ENCODE peak calls at places on chromosomes 1 and 21, in ten cellular contexts. K is heart right ventricle; B is pancreas; H is BJ; I is mucosa of descending colon; F is PC-3; P is CD8-positive, alpha-beta memory T cell; G is right lobe of liver; M is SJSA1; C is colonic mucosa. Y is an unnamed sample.

GRCh38 chr21:40511976-40512375 is 335.0 kb downstream of the DSCAM start:
- DNase-seq in G (no peak), P (no peak), F (peak), K (no peak), I (no peak), B (no peak), M (no peak), C (no peak), H (no peak), Y (no peak)

GRCh38 chr1:153963850-153964331 is 554 bp upstream of the SLC39A1 start:
- DNase-seq in B (peak), I (peak), H (no peak), M (peak), P (no peak), K (no peak), G (peak), F (peak), C (peak), Y (peak)

GRCh38 chr1:94698759-94699502 is 121.2 kb upstream of the SLC44A3 start:
- DNase-seq in H (peak), M (no peak), C (no peak), K (no peak), F (peak), G (no peak), B (no peak), I (no peak), P (no peak), Y (no peak)

GRCh38 chr1:241551759-241552638 is 19.8 kb downstream of the KMO start:
- DNase-seq in H (no peak), G (peak), F (no peak), M (no peak), I (peak), C (no peak), B (no peak), K (no peak), P (no peak), Y (no peak)

GRCh38 chr1:12069616-12070244 is 6.6 kb downstream of the TNFRSF8 start:
- DNase-seq in B (no peak), H (no peak), F (no peak), M (no peak), P (no peak), I (no peak), C (no peak), G (no peak), K (no peak), Y (no peak)

GRCh38 chr1:65423884-65424655 is 3.6 kb downstream of the LEPR start:
- DNase-seq in F (peak), P (no peak), K (no peak), G (no peak), B (no peak), H (peak), C (no peak), I (no peak), M (no peak), Y (no peak)

GRCh38 chr1:87473203-87473661 is 144.6 kb downstream of the LMO4 start:
- DNase-seq in C (no peak), G (no peak), I (no peak), K (no peak), M (no peak), H (no peak), F (peak), B (no peak), P (no peak), Y (no peak)

GRCh38 chr1:29539971-29540370 is 303.6 kb downstream of the PTPRU start:
- DNase-seq in K (no peak), B (peak), I (no peak), H (no peak), P (no peak), M (no peak), F (no peak), G (no peak), C (no peak), Y (no peak)

GRCh38 chr1:48644950-48645605 is 131.6 kb downstream of the BEND5 start:
- DNase-seq in G (no peak), F (no peak), C (no peak), P (no peak), B (no peak), M (no peak), H (no peak), K (no peak), I (no peak), Y (no peak)

GRCh38 chr1:109627692-109628399 is 8.2 kb downstream of the AMPD2 start:
- DNase-seq in B (no peak), F (no peak), K (no peak), C (no peak), P (no peak), H (no peak), I (no peak), M (no peak), G (no peak), Y (no peak)

GRCh38 chr1:91651671-91652071 is 151.0 kb downstream of the CDC7 start:
- DNase-seq in C (peak), P (no peak), G (no peak), H (peak), I (peak), K (peak), B (no peak), M (no peak), F (peak), Y (no peak)

GRCh38 chr1:29802181-29803068 is 566.1 kb downstream of the PTPRU start:
- DNase-seq in K (no peak), G (no peak), B (no peak), H (no peak), I (no peak), P (no peak), M (no peak), F (no peak), C (no peak), Y (no peak)

GRCh38 chr1:3318329-3318728 is 136.1 kb upstream of the ARHGEF16 start:
- DNase-seq in M (no peak), G (no peak), F (no peak), B (no peak), C (no peak), P (no peak), H (no peak), K (no peak), I (no peak), Y (no peak)

GRCh38 chr1:147919881-147920280 is 8.3 kb upstream of the GPR89B start:
- DNase-seq in F (peak), M (no peak), B (no peak), H (no peak), G (no peak), I (no peak), K (no peak), C (no peak), P (no peak), Y (no peak)

GRCh38 chr1:223639333-223639749 is 26.2 kb downstream of the CAPN8 start:
- DNase-seq in I (no peak), H (no peak), P (no peak), G (no peak), B (no peak), M (no peak), K (no peak), F (peak), C (peak), Y (no peak)

GRCh38 chr1:3899776-3900149 is 309 bp downstream of the C1orf174 start:
- DNase-seq in C (no peak), P (no peak), K (no peak), M (no peak), F (no peak), G (peak), B (no peak), I (no peak), H (no peak), Y (no peak)

GRCh38 chr1:47703981-47704596 is 266.2 kb downstream of the FOXD2 start:
- DNase-seq in H (peak), B (no peak), G (no peak), M (peak), I (no peak), K (no peak), P (no peak), F (peak), C (no peak), Y (no peak)

GRCh38 chr1:167871331-167871730 is 42.6 kb downstream of the ADCY10 start:
- DNase-seq in M (no peak), I (no peak), F (no peak), B (no peak), G (no peak), H (no peak), P (no peak), C (no peak), K (no peak), Y (no peak)

GRCh38 chr21:15289896-15290841 is 225.4 kb upstream of the NRIP1 start:
- DNase-seq in M (no peak), C (peak), G (no peak), I (peak), K (peak), F (no peak), B (peak), P (no peak), H (no peak), Y (peak)

GRCh38 chr1:201903135-201903534 is 14.4 kb downstream of the SHISA4 start:
- DNase-seq in B (no peak), F (no peak), H (no peak), K (peak), G (no peak), I (no peak), P (no peak), C (no peak), M (no peak), Y (no peak)

GRCh38 chr1:219985169-219985568 is 56.8 kb upstream of the SLC30A10 start:
- DNase-seq in H (no peak), F (no peak), K (no peak), G (no peak), B (no peak), I (no peak), M (no peak), P (no peak), C (no peak), Y (no peak)

GRCh38 chr21:41763996-41764395 is 2.9 kb downstream of the RIPK4 start:
- DNase-seq in C (no peak), B (peak), M (no peak), I (no peak), G (no peak), K (no peak), H (no peak), F (no peak), P (no peak), Y (no peak)
- H3K4me3 ChIP-seq in C (no peak), B (no peak), M (no peak), I (no peak), G (no peak), K (no peak), H (no peak), F (peak), P (no peak), Y (no peak)

GRCh38 chr1:100881687-100882086 is 13.0 kb downstream of the EXTL2 start:
- DNase-seq in B (no peak), K (no peak), M (no peak), H (no peak), I (no peak), F (no peak), P (no peak), C (no peak), G (no peak), Y (no peak)
- H3K4me3 ChIP-seq in B (no peak), K (no peak), M (no peak), H (no peak), I (no peak), F (no peak), P (no peak), C (no peak), G (no peak), Y (no peak)

GRCh38 chr1:183804382-183804781 is 538 bp upstream of the RGL1 start:
- DNase-seq in F (no peak), P (no peak), C (no peak), M (no peak), H (no peak), I (no peak), K (no peak), G (no peak), B (no peak), Y (no peak)
- H3K4me3 ChIP-seq in F (peak), P (no peak), C (no peak), M (peak), H (peak), I (no peak), K (peak), G (peak), B (no peak), Y (peak)

DNA sequence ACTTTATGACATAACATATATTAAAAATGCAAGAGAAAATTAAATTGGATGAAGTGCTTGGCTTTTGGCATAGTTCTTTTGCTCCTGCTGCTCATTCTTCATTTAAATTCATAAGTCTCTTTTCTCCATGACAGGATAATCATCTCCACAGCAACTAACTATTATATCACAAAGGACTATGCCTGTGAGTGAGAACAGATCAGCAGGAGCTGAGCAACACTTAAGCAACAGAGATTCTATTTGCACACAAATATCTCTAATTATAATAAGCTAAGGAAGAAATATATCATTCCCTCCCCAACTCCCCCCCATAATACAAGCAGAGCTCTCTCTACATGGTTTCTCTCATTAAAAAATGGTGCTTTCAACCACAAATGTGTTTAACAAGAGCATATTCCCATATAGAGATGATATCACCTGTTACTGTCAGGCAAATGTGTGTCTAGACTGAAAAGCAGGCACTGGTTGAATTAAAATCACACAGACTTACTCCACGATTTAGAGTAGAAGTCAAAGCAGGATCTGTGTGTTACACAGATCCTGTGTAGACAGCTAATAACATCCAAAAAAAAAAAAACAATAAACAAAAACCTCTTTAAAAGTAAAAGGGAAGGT is 34.5 kb upstream of the NIBAN1 start:
- DNase-seq in F (no peak), H (no peak), P (no peak), B (no peak), M (no peak), K (no peak), G (no peak), C (no peak), I (no peak), Y (no peak)
- H3K4me3 ChIP-seq in F (no peak), H (no peak), P (no peak), B (no peak), M (no peak), K (no peak), G (no peak), C (no peak), I (no peak), Y (no peak)

DNA sequence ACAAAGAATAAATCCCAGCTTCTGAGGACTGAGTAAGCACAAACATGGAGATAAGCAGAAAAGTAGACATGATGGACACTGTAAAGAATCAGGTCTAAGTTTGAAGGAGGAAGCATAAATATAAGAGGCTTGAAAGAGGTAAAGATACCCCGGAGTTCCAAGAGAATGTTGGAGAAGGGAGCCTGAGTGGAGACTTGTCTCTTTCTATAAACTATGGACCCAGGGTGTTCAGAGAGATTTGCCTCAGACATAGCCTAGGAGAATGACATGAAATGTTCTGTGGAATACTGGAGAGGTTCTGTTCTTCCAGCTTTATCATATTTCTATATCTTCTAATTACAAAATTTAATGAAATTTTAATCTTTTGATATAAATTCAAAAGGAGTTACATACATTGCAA is 554.3 kb upstream of the B3GALT2 start:
- DNase-seq in H (no peak), K (no peak), G (no peak), C (no peak), I (no peak), F (no peak), B (no peak), P (no peak), M (no peak), Y (no peak)
- H3K4me3 ChIP-seq in H (no peak), K (no peak), G (no peak), C (no peak), I (no peak), F (no peak), B (no peak), P (no peak), M (no peak), Y (no peak)